ENCODE peak calls at places on chromosomes 16 and 17, in six cellular contexts. H is effector memory CD4-positive, alpha-beta T cell; J is sigmoid colon; N is small intestine; A is prostate gland; G is mesendoderm. T is an unnamed sample.

GRCh38 chr17:61431594-61432311 is 20.5 kb upstream of the TBX4 start:
- DNase-seq in H (no peak), J (no peak), N (no peak), A (peak; percentile 48), G (no peak), T (no peak)

GRCh38 chr16:19185510-19185851 is 17.4 kb downstream of the SYT17 start:
- DNase-seq in H (no peak), J (no peak), N (no peak), A (no peak), G (no peak), T (no peak)

GRCh38 chr16:29848420-29849297 is 14.4 kb downstream of the CDIPT start:
- DNase-seq in H (peak; percentile 71), J (peak; percentile 86), N (peak; percentile 77), A (peak; percentile 27), G (peak; percentile 62), T (no peak)

GRCh38 chr17:58270476-58271290 is 10.1 kb downstream of the MPO start:
- DNase-seq in H (no peak), J (no peak), N (no peak), A (no peak), G (peak; percentile 31), T (no peak)

GRCh38 chr16:17469011-17469741 is 1.6 kb downstream of the XYLT1 start:
- DNase-seq in H (no peak), J (no peak), N (peak; percentile 25), A (no peak), G (peak; percentile 28), T (no peak)

GRCh38 chr17:7880076-7880868 is 8.3 kb upstream of the CHD3 start:
- DNase-seq in H (no peak), J (no peak), N (no peak), A (no peak), G (no peak), T (no peak)

GRCh38 chr16:53434436-53435065 is at the start of gene RBL2:
- DNase-seq in H (peak; percentile 70), J (peak; percentile 92), N (peak; percentile 63), A (peak; percentile 80), G (peak; percentile 76), T (peak; percentile 30)

GRCh38 chr16:2904100-2904921 is 7.4 kb upstream of the FLYWCH1 start:
- DNase-seq in H (peak; percentile 69), J (peak; percentile 92), N (peak; percentile 86), A (peak; percentile 80), G (peak; percentile 88), T (peak; percentile 47)

GRCh38 chr17:49552070-49552751 is 23.5 kb upstream of the NXPH3 start:
- DNase-seq in H (no peak), J (no peak), N (peak; percentile 46), A (no peak), G (no peak), T (no peak)

GRCh38 chr17:82235775-82236141 is 6.9 kb downstream of the SLC16A3 start:
- DNase-seq in H (no peak), J (peak; percentile 72), N (peak; percentile 35), A (no peak), G (no peak), T (no peak)

GRCh38 chr17:51057534-51057933 is 63.1 kb downstream of the SPAG9 start:
- DNase-seq in H (no peak), J (no peak), N (no peak), A (no peak), G (no peak), T (no peak)

GRCh38 chr17:21548236-21548635 is 144.1 kb upstream of the KCNJ18 start:
- DNase-seq in H (no peak), J (no peak), N (no peak), A (no peak), G (no peak), T (no peak)

GRCh38 chr16:1674751-1675664 is 3.1 kb upstream of the JPT2 start:
- DNase-seq in H (no peak), J (no peak), N (no peak), A (no peak), G (peak; percentile 55), T (no peak)

GRCh38 chr17:19386276-19386863 is 620 bp downstream of the MFAP4 start:
- DNase-seq in H (no peak), J (peak; percentile 94), N (no peak), A (no peak), G (peak; percentile 80), T (no peak)

GRCh38 chr17:81381632-81382577 is 13.4 kb upstream of the BAHCC1 start:
- DNase-seq in H (no peak), J (no peak), N (no peak), A (no peak), G (no peak), T (no peak)

GRCh38 chr17:42571435-42572225 is 4.7 kb downstream of the MLX start:
- DNase-seq in H (no peak), J (no peak), N (no peak), A (peak; percentile 42), G (no peak), T (no peak)

GRCh38 chr16:12083625-12084024 is 107.1 kb downstream of the SNX29 start:
- DNase-seq in H (no peak), J (peak; percentile 2), N (no peak), A (no peak), G (no peak), T (no peak)

GRCh38 chr16:70561623-70562022 is 38.0 kb downstream of the SF3B3 start:
- DNase-seq in H (no peak), J (no peak), N (no peak), A (peak; percentile 91), G (no peak), T (no peak)

GRCh38 chr17:39231091-39231561 is 5.4 kb upstream of the STAC2 start:
- DNase-seq in H (no peak), J (no peak), N (no peak), A (no peak), G (no peak), T (no peak)

GRCh38 chr17:48718162-48718780 is 4.0 kb downstream of the PRAC1 start:
- DNase-seq in H (no peak), J (peak; percentile 42), N (no peak), A (peak; percentile 42), G (no peak), T (no peak)

GRCh38 chr17:46979023-46979870 is at the start of gene RPRML:
- DNase-seq in H (no peak), J (no peak), N (no peak), A (no peak), G (peak; percentile 42), T (no peak)

GRCh38 chr17:75689441-75689873 is 22.3 kb downstream of the SAP30BP start:
- DNase-seq in H (no peak), J (no peak), N (no peak), A (no peak), G (peak; percentile 14), T (no peak)

GRCh38 chr17:72976971-72977767 is 115.3 kb downstream of the SLC39A11 start:
- DNase-seq in H (no peak), J (peak; percentile 75), N (peak; percentile 56), A (no peak), G (peak; percentile 72), T (no peak)

GRCh38 chr17:60333628-60334031 is 58.3 kb downstream of the USP32 start:
- DNase-seq in H (no peak), J (no peak), N (no peak), A (no peak), G (no peak), T (no peak)

GRCh38 chr16:75837264-75837663 is 111.0 kb upstream of the CPHXL start:
- DNase-seq in H (no peak), J (no peak), N (no peak), A (no peak), G (no peak), T (no peak)

GRCh38 chr16:75836377-75837010 is 110.2 kb upstream of the CPHXL start:
- DNase-seq in H (no peak), J (no peak), N (no peak), A (no peak), G (peak; percentile 92), T (no peak)

DNA sequence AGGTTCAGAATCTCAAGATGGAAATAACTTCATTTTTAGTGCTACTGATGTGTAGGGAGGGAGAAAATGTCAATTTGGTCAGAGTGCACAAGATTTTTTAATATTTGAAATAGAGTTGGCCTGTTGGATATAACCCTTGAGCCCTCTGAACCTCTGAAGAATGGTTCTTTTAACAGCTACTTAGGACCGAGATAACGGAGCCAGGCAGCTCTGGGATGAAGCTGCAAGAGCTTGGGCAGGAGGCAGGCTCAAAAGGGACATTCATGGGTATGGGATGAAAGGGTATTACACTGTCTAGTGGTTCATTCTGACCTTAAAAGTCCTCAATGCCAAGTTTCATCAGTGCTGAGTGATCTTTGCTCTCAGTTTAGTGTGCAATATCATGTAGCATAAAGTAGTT is 111.4 kb upstream of the CPHXL start:
- DNase-seq in H (no peak), J (no peak), N (no peak), A (no peak), G (peak; percentile 62), T (no peak)
- H3K27me3 ChIP-seq in H (peaks cover 3% of the 10 kb centered on the region), J (no peaks in the 10 kb centered on the region), N (peaks cover 3% of the 10 kb centered on the region), A (no peaks in the 10 kb centered on the region), G (peaks cover 2% of the 10 kb centered on the region), T (no peaks in the 10 kb centered on the region)

DNA sequence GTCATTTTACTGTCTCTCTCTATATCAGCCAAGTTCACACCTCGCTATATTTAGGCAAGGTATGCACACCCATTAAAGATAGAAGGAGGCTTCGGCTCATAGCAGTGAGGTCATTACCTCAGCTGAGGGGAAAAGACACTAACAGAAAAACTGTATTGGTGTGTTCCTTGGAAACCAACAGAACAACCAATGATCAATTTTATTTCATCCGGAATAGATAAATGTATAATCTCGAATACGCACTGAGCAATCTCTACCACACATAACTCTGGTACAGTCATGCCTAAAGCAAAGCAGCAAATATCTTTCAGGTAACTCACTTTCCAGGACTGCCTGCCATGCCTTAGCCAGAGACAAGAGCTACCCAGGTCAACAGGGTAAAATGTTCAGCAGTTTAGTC is 109.9 kb upstream of the CORO6 start:
- DNase-seq in H (no peak), J (no peak), N (no peak), A (no peak), G (peak; percentile 43), T (no peak)
- H3K27ac ChIP-seq in H (no peak overlapping the region), J (peak overlapping the region; percentile 20), N (no peak overlapping the region), A (no peak overlapping the region), G (no peak overlapping the region), T (no peak overlapping the region)

GRCh38 chr16:21037168-21037567 is 113.5 kb downstream of the DNAH3 start:
- DNase-seq in H (no peak), J (no peak), N (no peak), A (no peak), G (no peak), T (no peak)
- H3K4me1 ChIP-seq in H (no peaks in the 10 kb centered on the region), J (no peaks in the 10 kb centered on the region), N (no peaks in the 10 kb centered on the region), A (no peaks in the 10 kb centered on the region), G (no peaks in the 10 kb centered on the region), T (no peaks in the 10 kb centered on the region)

DNA sequence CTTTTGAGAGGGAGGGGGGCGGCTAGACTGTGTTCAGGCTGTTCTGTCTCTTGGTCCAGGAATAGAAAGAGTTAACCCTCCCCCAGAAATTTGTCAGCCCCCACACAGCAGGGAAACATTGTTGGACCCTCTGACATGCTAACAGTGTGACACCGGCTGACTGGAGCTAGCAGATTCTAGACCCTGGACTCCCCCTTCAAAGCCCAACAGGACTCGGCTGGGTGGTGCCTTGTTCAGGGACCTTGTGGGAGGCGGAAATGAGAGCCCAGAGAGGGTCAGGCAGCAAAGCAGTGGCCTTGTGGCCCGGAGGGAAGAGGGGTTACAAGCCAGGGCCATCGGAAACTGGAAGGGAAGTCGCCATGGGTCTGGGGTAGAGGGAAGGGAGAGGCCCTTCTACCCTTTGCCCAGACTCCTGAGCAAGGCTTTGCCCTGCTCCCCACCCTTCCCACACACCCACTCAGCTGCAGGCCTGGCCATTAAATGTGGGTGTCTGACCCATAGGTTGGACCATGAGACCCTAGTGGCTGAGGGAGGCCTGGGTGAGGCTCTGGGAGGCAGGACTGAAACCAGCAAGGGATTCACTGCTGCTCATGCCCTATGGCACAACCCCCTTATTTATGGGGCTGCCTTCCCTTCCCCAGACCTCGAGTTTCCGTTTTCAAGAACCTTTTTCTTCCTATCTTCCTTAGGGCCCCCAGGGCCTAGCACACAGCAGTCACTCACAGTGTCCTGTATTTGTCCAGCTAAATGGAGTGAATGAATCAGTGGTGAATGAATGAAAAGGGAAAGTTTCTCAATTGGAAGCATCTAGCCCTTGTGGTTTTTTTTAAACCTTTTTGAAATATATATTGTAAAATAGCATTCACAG is 44.8 kb downstream of the RAI1 start:
- DNase-seq in H (no peak), J (no peak), N (no peak), A (no peak), G (peak; percentile 26), T (no peak)
- H3K27me3 ChIP-seq in H (no peaks in the 10 kb centered on the region), J (no peaks in the 10 kb centered on the region), N (no peaks in the 10 kb centered on the region), A (no peaks in the 10 kb centered on the region), G (peaks cover 20% of the 10 kb centered on the region), T (no peaks in the 10 kb centered on the region)